ENCODE peak calls at places on chromosomes 16 and 17, in ten cellular contexts. One of them, this sample, is unnamed.

GRCh38 chr16:67396159-67396774 is 3.0 kb upstream of the TPPP3 start:
- DNase-seq in GM13977: no peak
- DNase-seq in hypothalamus: no peak
- DNase-seq in stimulated activated CD8-positive, alpha-beta memory T cell treated with anti-CD3 and anti-CD28 coated beads, Interleukin-7, amount 100 ng/mL, for 24 hours: no peak
- DNase-seq in ACHN: peak
- DNase-seq in mammary epithelial cell: peak
- DNase-seq in GM23338: peak
- DNase-seq in MCF 10A: peak
- DNase-seq in mesenteric fat pad: no peak
- DNase-seq in AML-193: no peak
- DNase-seq in this sample: peak

GRCh38 chr16:82955836-82956348 is 329.1 kb downstream of the CDH13 start:
- DNase-seq in hypothalamus: no peak
- DNase-seq in GM23338: no peak
- DNase-seq in stimulated activated CD8-positive, alpha-beta memory T cell treated with anti-CD3 and anti-CD28 coated beads, Interleukin-7, amount 100 ng/mL, for 24 hours: no peak
- DNase-seq in mammary epithelial cell: no peak
- DNase-seq in MCF 10A: no peak
- DNase-seq in ACHN: no peak
- DNase-seq in GM13977: no peak
- DNase-seq in mesenteric fat pad: no peak
- DNase-seq in AML-193: no peak
- DNase-seq in this sample: no peak

GRCh38 chr17:50904522-50905459 is 38.6 kb upstream of the TOB1 start:
- DNase-seq in MCF 10A: peak
- DNase-seq in stimulated activated CD8-positive, alpha-beta memory T cell treated with anti-CD3 and anti-CD28 coated beads, Interleukin-7, amount 100 ng/mL, for 24 hours: no peak
- DNase-seq in GM23338: no peak
- DNase-seq in AML-193: no peak
- DNase-seq in mesenteric fat pad: no peak
- DNase-seq in hypothalamus: peak
- DNase-seq in mammary epithelial cell: no peak
- DNase-seq in GM13977: no peak
- DNase-seq in ACHN: no peak
- DNase-seq in this sample: no peak

GRCh38 chr17:51372345-51373004 is 112.1 kb downstream of the UTP18 start:
- DNase-seq in ACHN: peak
- DNase-seq in GM13977: peak
- DNase-seq in GM23338: peak
- DNase-seq in hypothalamus: peak
- DNase-seq in MCF 10A: peak
- DNase-seq in mammary epithelial cell: peak
- DNase-seq in AML-193: peak
- DNase-seq in stimulated activated CD8-positive, alpha-beta memory T cell treated with anti-CD3 and anti-CD28 coated beads, Interleukin-7, amount 100 ng/mL, for 24 hours: no peak
- DNase-seq in mesenteric fat pad: no peak
- DNase-seq in this sample: peak

GRCh38 chr17:43753488-43754129 is 5.0 kb downstream of the SOST start:
- DNase-seq in GM13977: peak
- DNase-seq in mammary epithelial cell: peak
- DNase-seq in mesenteric fat pad: no peak
- DNase-seq in stimulated activated CD8-positive, alpha-beta memory T cell treated with anti-CD3 and anti-CD28 coated beads, Interleukin-7, amount 100 ng/mL, for 24 hours: no peak
- DNase-seq in AML-193: no peak
- DNase-seq in MCF 10A: peak
- DNase-seq in GM23338: no peak
- DNase-seq in ACHN: no peak
- DNase-seq in hypothalamus: no peak
- DNase-seq in this sample: peak

GRCh38 chr16:2609827-2610470 is 72.1 kb downstream of the PDPK1 start:
- DNase-seq in hypothalamus: no peak
- DNase-seq in mammary epithelial cell: no peak
- DNase-seq in ACHN: no peak
- DNase-seq in GM13977: no peak
- DNase-seq in AML-193: no peak
- DNase-seq in GM23338: no peak
- DNase-seq in stimulated activated CD8-positive, alpha-beta memory T cell treated with anti-CD3 and anti-CD28 coated beads, Interleukin-7, amount 100 ng/mL, for 24 hours: no peak
- DNase-seq in MCF 10A: no peak
- DNase-seq in mesenteric fat pad: peak
- DNase-seq in this sample: no peak

GRCh38 chr17:17341452-17341851 is 38.3 kb downstream of the NT5M start:
- DNase-seq in stimulated activated CD8-positive, alpha-beta memory T cell treated with anti-CD3 and anti-CD28 coated beads, Interleukin-7, amount 100 ng/mL, for 24 hours: no peak
- DNase-seq in GM13977: no peak
- DNase-seq in AML-193: no peak
- DNase-seq in hypothalamus: no peak
- DNase-seq in ACHN: no peak
- DNase-seq in mesenteric fat pad: no peak
- DNase-seq in GM23338: no peak
- DNase-seq in mammary epithelial cell: no peak
- DNase-seq in MCF 10A: no peak
- DNase-seq in this sample: no peak

GRCh38 chr17:29949708-29950107 is 8.3 kb downstream of the EFCAB5 start:
- DNase-seq in stimulated activated CD8-positive, alpha-beta memory T cell treated with anti-CD3 and anti-CD28 coated beads, Interleukin-7, amount 100 ng/mL, for 24 hours: no peak
- DNase-seq in ACHN: no peak
- DNase-seq in hypothalamus: no peak
- DNase-seq in mesenteric fat pad: no peak
- DNase-seq in mammary epithelial cell: no peak
- DNase-seq in MCF 10A: no peak
- DNase-seq in GM13977: no peak
- DNase-seq in GM23338: no peak
- DNase-seq in AML-193: peak
- DNase-seq in this sample: no peak

GRCh38 chr16:81731636-81732035 is 47.5 kb upstream of the PLCG2 start:
- DNase-seq in AML-193: no peak
- DNase-seq in hypothalamus: no peak
- DNase-seq in GM23338: no peak
- DNase-seq in stimulated activated CD8-positive, alpha-beta memory T cell treated with anti-CD3 and anti-CD28 coated beads, Interleukin-7, amount 100 ng/mL, for 24 hours: no peak
- DNase-seq in mesenteric fat pad: no peak
- DNase-seq in mammary epithelial cell: no peak
- DNase-seq in ACHN: no peak
- DNase-seq in GM13977: no peak
- DNase-seq in MCF 10A: no peak
- DNase-seq in this sample: no peak

GRCh38 chr17:55451203-55451641 is 29.6 kb upstream of the MMD start:
- DNase-seq in ACHN: no peak
- DNase-seq in mammary epithelial cell: no peak
- DNase-seq in GM23338: no peak
- DNase-seq in GM13977: no peak
- DNase-seq in AML-193: no peak
- DNase-seq in MCF 10A: no peak
- DNase-seq in stimulated activated CD8-positive, alpha-beta memory T cell treated with anti-CD3 and anti-CD28 coated beads, Interleukin-7, amount 100 ng/mL, for 24 hours: no peak
- DNase-seq in hypothalamus: no peak
- DNase-seq in mesenteric fat pad: no peak
- DNase-seq in this sample: no peak

GRCh38 chr16:72723781-72724180 is 324.1 kb downstream of the ZFHX3 start:
- DNase-seq in stimulated activated CD8-positive, alpha-beta memory T cell treated with anti-CD3 and anti-CD28 coated beads, Interleukin-7, amount 100 ng/mL, for 24 hours: no peak
- DNase-seq in hypothalamus: no peak
- DNase-seq in ACHN: no peak
- DNase-seq in GM23338: no peak
- DNase-seq in MCF 10A: peak
- DNase-seq in GM13977: no peak
- DNase-seq in mammary epithelial cell: peak
- DNase-seq in mesenteric fat pad: no peak
- DNase-seq in AML-193: no peak
- DNase-seq in this sample: peak

GRCh38 chr16:71338193-71338592 is 20.3 kb upstream of the CALB2 start:
- DNase-seq in mesenteric fat pad: no peak
- DNase-seq in GM13977: no peak
- DNase-seq in stimulated activated CD8-positive, alpha-beta memory T cell treated with anti-CD3 and anti-CD28 coated beads, Interleukin-7, amount 100 ng/mL, for 24 hours: no peak
- DNase-seq in hypothalamus: no peak
- DNase-seq in AML-193: no peak
- DNase-seq in ACHN: peak
- DNase-seq in mammary epithelial cell: peak
- DNase-seq in GM23338: no peak
- DNase-seq in MCF 10A: peak
- DNase-seq in this sample: peak

GRCh38 chr16:30609002-30609927 is 924 bp downstream of the ZNF689 start:
- DNase-seq in hypothalamus: peak
- DNase-seq in stimulated activated CD8-positive, alpha-beta memory T cell treated with anti-CD3 and anti-CD28 coated beads, Interleukin-7, amount 100 ng/mL, for 24 hours: no peak
- DNase-seq in GM13977: peak
- DNase-seq in AML-193: no peak
- DNase-seq in GM23338: peak
- DNase-seq in mammary epithelial cell: no peak
- DNase-seq in MCF 10A: peak
- DNase-seq in mesenteric fat pad: peak
- DNase-seq in ACHN: peak
- DNase-seq in this sample: peak

GRCh38 chr16:84839956-84840355 is 20.2 kb downstream of the CRISPLD2 start:
- DNase-seq in MCF 10A: peak
- DNase-seq in mesenteric fat pad: no peak
- DNase-seq in hypothalamus: no peak
- DNase-seq in mammary epithelial cell: peak
- DNase-seq in AML-193: no peak
- DNase-seq in stimulated activated CD8-positive, alpha-beta memory T cell treated with anti-CD3 and anti-CD28 coated beads, Interleukin-7, amount 100 ng/mL, for 24 hours: no peak
- DNase-seq in ACHN: peak
- DNase-seq in GM23338: peak
- DNase-seq in GM13977: no peak
- DNase-seq in this sample: no peak

GRCh38 chr17:78817123-78817522 is 23.5 kb downstream of the USP36 start:
- DNase-seq in GM13977: no peak
- DNase-seq in ACHN: no peak
- DNase-seq in GM23338: no peak
- DNase-seq in MCF 10A: no peak
- DNase-seq in hypothalamus: no peak
- DNase-seq in stimulated activated CD8-positive, alpha-beta memory T cell treated with anti-CD3 and anti-CD28 coated beads, Interleukin-7, amount 100 ng/mL, for 24 hours: no peak
- DNase-seq in mammary epithelial cell: no peak
- DNase-seq in AML-193: no peak
- DNase-seq in mesenteric fat pad: no peak
- DNase-seq in this sample: no peak

GRCh38 chr17:13594762-13595697 is 6.7 kb downstream of the HS3ST3A1 start:
- DNase-seq in hypothalamus: no peak
- DNase-seq in stimulated activated CD8-positive, alpha-beta memory T cell treated with anti-CD3 and anti-CD28 coated beads, Interleukin-7, amount 100 ng/mL, for 24 hours: peak
- DNase-seq in ACHN: peak
- DNase-seq in GM13977: peak
- DNase-seq in GM23338: peak
- DNase-seq in MCF 10A: peak
- DNase-seq in AML-193: peak
- DNase-seq in mesenteric fat pad: no peak
- DNase-seq in mammary epithelial cell: peak
- DNase-seq in this sample: peak

GRCh38 chr17:30519707-30520106 is 42.5 kb downstream of the GOSR1 start:
- DNase-seq in stimulated activated CD8-positive, alpha-beta memory T cell treated with anti-CD3 and anti-CD28 coated beads, Interleukin-7, amount 100 ng/mL, for 24 hours: no peak
- DNase-seq in AML-193: no peak
- DNase-seq in mammary epithelial cell: peak
- DNase-seq in GM23338: no peak
- DNase-seq in ACHN: peak
- DNase-seq in mesenteric fat pad: no peak
- DNase-seq in GM13977: no peak
- DNase-seq in MCF 10A: peak
- DNase-seq in hypothalamus: no peak
- DNase-seq in this sample: peak

This sample was measured in bronchial epithelial cell.